ENCODE peak calls at places on chromosomes 7 and 10, in six cellular contexts. B is PC-3, K is OCI-LY7, P is IMR-90, Z is keratinocyte, S is HepG2. V is an unnamed sample.

GRCh38 chr10:124734311-124735166 is 9.6 kb downstream of the FAM53B start:
- DNase-seq in B (no peak), K (no peak), P (no peak), Z (no peak), S (no peak), V (no peak)

GRCh38 chr7:133478591-133479135 is 225.8 kb downstream of the EXOC4 start:
- DNase-seq in B (no peak), K (no peak), P (no peak), Z (no peak), S (no peak), V (no peak)

GRCh38 chr7:129845178-129845971 is 107.4 kb downstream of the UBE2H start:
- DNase-seq in B (peak; percentile 68), K (no peak), P (peak; percentile 82), Z (no peak), S (no peak), V (peak; percentile 51)

GRCh38 chr10:34854147-34854601 is 39.1 kb upstream of the PARD3 start:
- DNase-seq in B (peak; percentile 98), K (no peak), P (peak; percentile 64), Z (no peak), S (no peak), V (peak; percentile 62)

GRCh38 chr10:70378122-70378521 is 4.3 kb downstream of the LRRC20 start:
- DNase-seq in B (peak; percentile 99), K (no peak), P (peak; percentile 95), Z (peak; percentile 85), S (no peak), V (peak; percentile 80)

GRCh38 chr7:154794147-154794780 is 208.7 kb downstream of the PAXIP1 start:
- DNase-seq in B (peak; percentile 2), K (no peak), P (no peak), Z (no peak), S (no peak), V (no peak)

GRCh38 chr7:73770860-73771665 is 993 bp upstream of the CLDN3 start:
- DNase-seq in B (no peak), K (no peak), P (no peak), Z (no peak), S (no peak), V (no peak)

GRCh38 chr10:126569513-126570447 is 100.7 kb downstream of the C10orf90 start:
- DNase-seq in B (peak; percentile 67), K (no peak), P (peak; percentile 85), Z (no peak), S (peak; percentile 5), V (peak; percentile 84)

GRCh38 chr10:132033632-132034031 is 32.1 kb upstream of the JAKMIP3 start:
- DNase-seq in B (no peak), K (no peak), P (no peak), Z (no peak), S (no peak), V (no peak)

GRCh38 chr10:58796834-58797233 is 284.2 kb downstream of the BICC1 start:
- DNase-seq in B (no peak), K (no peak), P (peak; percentile 12), Z (no peak), S (no peak), V (no peak)

GRCh38 chr7:88217675-88218427 is 2.0 kb downstream of the SRI start:
- DNase-seq in B (no peak), K (peak; percentile 40), P (no peak), Z (no peak), S (no peak), V (no peak)

GRCh38 chr7:107201795-107202450 is 33.1 kb downstream of the HBP1 start:
- DNase-seq in B (peak; percentile 80), K (peak; percentile 61), P (peak; percentile 18), Z (no peak), S (peak; percentile 27), V (peak; percentile 11)

GRCh38 chr7:123633553-123633952 is 22.1 kb upstream of the LMOD2 start:
- DNase-seq in B (peak; percentile 80), K (no peak), P (peak; percentile 77), Z (peak; percentile 40), S (no peak), V (peak; percentile 81)

GRCh38 chr7:27950123-27950522 is 210.2 kb downstream of the TAX1BP1 start:
- DNase-seq in B (no peak), K (no peak), P (no peak), Z (no peak), S (no peak), V (no peak)

GRCh38 chr7:77524732-77525131 is 12.4 kb upstream of the PTPN12 start:
- DNase-seq in B (no peak), K (no peak), P (no peak), Z (no peak), S (no peak), V (no peak)

GRCh38 chr10:43046288-43046991 is 30.4 kb upstream of the RET start:
- DNase-seq in B (no peak), K (no peak), P (no peak), Z (no peak), S (no peak), V (no peak)

GRCh38 chr10:22314852-22315251 is 1.3 kb upstream of the COMMD3 start:
- DNase-seq in B (peak; percentile 54), K (no peak), P (no peak), Z (no peak), S (no peak), V (no peak)

GRCh38 chr10:98339790-98340189 is 71.8 kb upstream of the LOXL4 start:
- DNase-seq in B (no peak), K (peak; percentile 39), P (no peak), Z (no peak), S (no peak), V (no peak)

GRCh38 chr7:157292770-157293412 is 43.9 kb upstream of the DNAJB6 start:
- DNase-seq in B (peak; percentile 67), K (no peak), P (no peak), Z (peak; percentile 75), S (no peak), V (no peak)

GRCh38 chr10:80603516-80603915 is 65.8 kb downstream of the SH2D4B start:
- DNase-seq in B (no peak), K (no peak), P (no peak), Z (no peak), S (no peak), V (no peak)

GRCh38 chr7:151304856-151305255 is 36.8 kb upstream of the NUB1 start:
- DNase-seq in B (peak; percentile 2), K (no peak), P (no peak), Z (no peak), S (no peak), V (no peak)

GRCh38 chr7:781228-781864 is 50.9 kb upstream of the SUN1 start:
- DNase-seq in B (no peak), K (no peak), P (no peak), Z (no peak), S (no peak), V (no peak)

GRCh38 chr7:94909023-94909466 is 1.7 kb downstream of the PPP1R9A start:
- DNase-seq in B (no peak), K (no peak), P (no peak), Z (no peak), S (no peak), V (no peak)

GRCh38 chr10:369441-370221 is 234.4 kb downstream of the ZMYND11 start:
- DNase-seq in B (no peak), K (no peak), P (peak; percentile 81), Z (no peak), S (no peak), V (peak; percentile 97)

GRCh38 chr10:59134302-59134701 is 42.1 kb upstream of the PHYHIPL start:
- DNase-seq in B (no peak), K (no peak), P (no peak), Z (no peak), S (no peak), V (no peak)

GRCh38 chr10:28845009-28845682 is 167.8 kb downstream of the BAMBI start:
- DNase-seq in B (no peak), K (no peak), P (peak; percentile 85), Z (no peak), S (no peak), V (peak; percentile 89)

GRCh38 chr7:112715525-112715924 is 74.7 kb downstream of the TMEM168 start:
- DNase-seq in B (no peak), K (no peak), P (no peak), Z (no peak), S (no peak), V (no peak)

DNA sequence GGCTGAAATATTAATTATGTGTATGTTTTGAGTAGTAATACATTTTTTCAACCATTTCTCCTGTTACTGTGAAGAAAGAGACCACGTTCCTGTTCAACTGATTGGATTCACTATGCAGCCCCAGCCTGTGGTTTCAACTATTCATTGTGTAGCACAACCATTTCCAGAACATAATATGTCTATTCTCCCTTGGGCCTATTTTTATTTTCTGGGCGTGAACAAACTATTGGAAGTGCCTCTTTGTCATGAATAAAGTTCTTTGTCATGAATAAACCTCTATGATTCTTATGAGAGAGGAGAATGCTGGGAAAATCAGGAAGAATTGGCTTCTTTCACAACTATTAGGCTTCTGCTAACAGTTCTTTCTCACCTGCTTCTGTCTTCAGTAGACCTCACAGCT is 152.4 kb downstream of the GNAT3 start:
- DNase-seq in B (no peak), K (no peak), P (no peak), Z (no peak), S (no peak), V (no peak)
- H2AFZ ChIP-seq in B (no peak overlapping the region), K (no peak overlapping the region), P (no peak overlapping the region), Z (no peak overlapping the region), S (no peak overlapping the region), V (no peak overlapping the region)

GRCh38 chr7:101854084-101854865 is 36.8 kb downstream of the CUX1 start:
- DNase-seq in B (no peak), K (peak; percentile 86), P (no peak), Z (no peak), S (no peak), V (no peak)

GRCh38 chr7:101859411-101860106 is 42.1 kb downstream of the CUX1 start:
- DNase-seq in B (no peak), K (peak; percentile 17), P (no peak), Z (no peak), S (no peak), V (peak; percentile 72)

GRCh38 chr7:101856488-101857357 is 39.3 kb downstream of the CUX1 start:
- DNase-seq in B (peak; percentile 94), K (peak; percentile 92), P (peak; percentile 88), Z (no peak), S (peak; percentile 95), V (peak; percentile 50)

GRCh38 chr7:101858437-101859385 is 41.3 kb downstream of the CUX1 start:
- DNase-seq in B (no peak), K (peak; percentile 70), P (no peak), Z (no peak), S (peak; percentile 27), V (no peak)

DNA sequence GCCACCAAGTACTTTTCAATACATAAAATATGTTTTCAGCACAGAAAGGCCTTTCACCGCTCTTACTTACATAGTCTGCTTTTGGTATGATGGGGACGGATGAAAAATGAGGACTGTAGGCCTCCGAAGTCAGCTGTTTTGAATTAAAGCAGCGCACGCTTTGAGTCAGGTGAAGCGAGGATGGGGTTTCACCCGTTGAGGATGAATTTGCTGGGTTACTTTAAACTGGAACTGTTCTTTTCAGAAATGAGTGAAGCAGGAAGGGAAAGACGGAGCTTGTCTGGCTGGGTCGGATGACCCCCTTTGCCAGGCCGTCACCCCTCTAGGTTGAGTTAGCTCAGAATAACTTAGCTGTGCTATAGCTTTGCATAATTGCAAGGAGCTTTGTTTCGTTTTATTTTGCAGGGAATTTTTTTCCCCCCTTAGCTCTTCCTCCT is 40.0 kb downstream of the CUX1 start:
- DNase-seq in B (no peak), K (no peak), P (no peak), Z (no peak), S (no peak), V (no peak)
- H3K4me3 ChIP-seq in B (peak overlapping the region; percentile 41), K (peak overlapping the region; percentile 74), P (no peak overlapping the region), Z (no peak overlapping the region), S (no peak overlapping the region), V (no peak overlapping the region)

GRCh38 chr7:2353650-2354172 is 916 bp upstream of the EIF3B start:
- DNase-seq in B (peak; percentile 81), K (peak; percentile 94), P (peak; percentile 86), Z (no peak), S (peak; percentile 78), V (peak; percentile 92)
- H2AFZ ChIP-seq in B (peak overlapping the region; percentile 88), K (peak overlapping the region; percentile 89), P (peak overlapping the region; percentile 95), Z (peak overlapping the region; percentile 97), S (peak overlapping the region; percentile 95), V (peak overlapping the region; percentile 89)

GRCh38 chr7:36312915-36313334 is 76.7 kb upstream of the ANLN start:
- DNase-seq in B (no peak), K (no peak), P (no peak), Z (no peak), S (no peak), V (no peak)
- H3K4me3 ChIP-seq in B (no peak overlapping the region), K (no peak overlapping the region), P (no peak overlapping the region), Z (no peak overlapping the region), S (peak overlapping the region; percentile 58), V (no peak overlapping the region)

V was measured in fibroblast of lung.